ENCODE peak calls at places on chromosome 1, in eight cellular contexts. J is AG04450, H is skeletal muscle cell, R is GM23248, K is NB4, S is prostate gland, D is GM23338, C is choroid plexus epithelial cell. B is an unnamed sample.

GRCh38 chr1:150567717-150568561 is 11.5 kb downstream of the MCL1 start:
- DNase-seq in S (peak), C (peak), J (peak), H (peak), D (peak), R (peak), K (no peak), B (peak)

GRCh38 chr1:39398278-39399010 is 93.0 kb upstream of the BMP8A start:
- DNase-seq in H (peak), D (peak), S (no peak), K (peak), R (peak), J (peak), C (peak), B (peak)

GRCh38 chr1:7561331-7561921 is 209.7 kb upstream of the VAMP3 start:
- DNase-seq in J (no peak), R (peak), S (no peak), D (peak), K (peak), H (no peak), C (no peak), B (no peak)

GRCh38 chr1:181221078-181221477 is 132.6 kb downstream of the IER5 start:
- DNase-seq in D (no peak), K (no peak), J (no peak), H (no peak), R (no peak), C (no peak), S (no peak), B (no peak)

GRCh38 chr1:206751891-206752290 is 18.7 kb upstream of the IL19 start:
- DNase-seq in C (no peak), S (no peak), K (no peak), J (no peak), D (peak), H (no peak), R (no peak), B (no peak)

GRCh38 chr1:85406887-85407593 is 57.9 kb downstream of the DDAH1 start:
- DNase-seq in S (peak), D (no peak), C (peak), H (peak), R (peak), K (no peak), J (peak), B (peak)

GRCh38 chr1:93061895-93062792 is 16.9 kb upstream of the MTF2 start:
- DNase-seq in D (peak), K (peak), J (no peak), H (peak), C (peak), S (peak), R (peak), B (no peak)

GRCh38 chr1:67485046-67485811 is 55.0 kb upstream of the SERBP1 start:
- DNase-seq in J (no peak), K (no peak), D (no peak), S (no peak), R (peak), C (no peak), H (no peak), B (no peak)

GRCh38 chr1:153587314-153587713 is 21.7 kb upstream of the S100A2 start:
- DNase-seq in D (no peak), J (no peak), S (no peak), R (no peak), H (no peak), K (no peak), C (no peak), B (no peak)

GRCh38 chr1:235650341-235651169 is 971 bp upstream of the GNG4 start:
- DNase-seq in R (peak), C (no peak), H (no peak), S (no peak), K (no peak), J (no peak), D (peak), B (no peak)

GRCh38 chr1:33163621-33164071 is 18.2 kb downstream of the TRIM62 start:
- DNase-seq in C (peak), H (peak), D (peak), S (no peak), J (peak), R (no peak), K (no peak), B (no peak)

GRCh38 chr1:230851291-230851691 is 17.0 kb downstream of the C1orf198 start:
- DNase-seq in C (peak), K (no peak), R (peak), H (no peak), S (no peak), J (no peak), D (peak), B (no peak)

GRCh38 chr1:21909787-21910503 is 27.2 kb downstream of the HSPG2 start:
- DNase-seq in R (peak), H (no peak), S (peak), J (no peak), K (peak), D (peak), C (peak), B (no peak)

GRCh38 chr1:31753623-31754349 is 10.4 kb downstream of the ADGRB2 start:
- DNase-seq in J (no peak), S (no peak), K (no peak), H (no peak), D (no peak), C (peak), R (peak), B (no peak)

GRCh38 chr1:11600901-11601300 is 53.3 kb downstream of the FBXO2 start:
- DNase-seq in D (no peak), S (no peak), R (no peak), H (no peak), K (no peak), J (no peak), C (no peak), B (no peak)

GRCh38 chr1:200673952-200674823 is 4.5 kb upstream of the DDX59 start:
- DNase-seq in C (peak), K (peak), J (peak), S (no peak), R (peak), H (peak), D (no peak), B (peak)

GRCh38 chr1:39653546-39654031 is 14.1 kb upstream of the HEYL start:
- DNase-seq in D (peak), K (peak), J (peak), R (peak), H (no peak), S (peak), C (peak), B (no peak)

GRCh38 chr1:226632169-226632884 is 83.8 kb downstream of the STUM start:
- DNase-seq in R (no peak), H (no peak), K (no peak), D (no peak), J (no peak), C (no peak), S (no peak), B (no peak)

GRCh38 chr1:226632922-226633351 is 84.4 kb downstream of the STUM start:
- DNase-seq in D (no peak), C (no peak), S (no peak), J (no peak), R (no peak), H (no peak), K (peak), B (no peak)

GRCh38 chr1:226634156-226634588 is 85.6 kb downstream of the STUM start:
- DNase-seq in J (no peak), S (peak), D (peak), H (no peak), C (peak), K (peak), R (peak), B (no peak)

GRCh38 chr1:226634611-226635246 is 86.2 kb downstream of the STUM start:
- DNase-seq in D (no peak), K (no peak), S (no peak), J (no peak), H (no peak), R (no peak), C (no peak), B (no peak)

DNA sequence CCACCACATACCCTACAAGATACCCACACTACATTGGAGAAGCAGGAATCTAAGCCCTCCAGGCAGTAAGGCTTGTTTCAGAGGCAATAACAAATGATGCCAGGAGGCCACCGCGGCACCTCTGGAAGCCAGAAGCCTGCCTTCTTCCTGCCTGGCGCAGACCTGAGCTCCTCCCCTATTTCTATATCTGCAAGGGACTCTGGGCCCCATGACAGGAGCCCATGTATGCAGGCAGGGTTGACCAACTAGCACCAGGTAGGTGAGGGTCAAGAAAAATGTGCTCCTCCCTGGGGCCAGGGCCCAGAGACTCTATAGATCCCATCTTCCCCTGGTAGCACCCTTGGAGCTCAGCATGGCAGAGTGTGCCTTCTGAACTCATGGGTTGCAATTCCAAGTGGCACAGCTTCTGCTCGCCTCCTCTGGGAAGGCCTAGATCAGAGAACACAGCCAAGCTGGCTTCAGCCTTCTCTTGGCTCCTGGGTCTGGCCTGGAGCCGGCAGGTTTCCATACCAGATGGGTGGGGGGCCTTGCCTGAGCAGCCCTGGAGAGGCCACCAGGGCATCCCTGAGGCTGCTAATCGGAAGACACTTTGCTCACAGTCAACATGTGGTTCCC is 85.1 kb downstream of the STUM start:
- DNase-seq in R (no peak), J (no peak), K (no peak), H (no peak), C (no peak), D (no peak), S (no peak), B (no peak)
- H3K4me3 ChIP-seq in R (no peak), J (no peak), K (no peak), H (no peak), C (no peak), D (no peak), S (no peak), B (no peak)

GRCh38 chr1:60569189-60569588 is 495.6 kb upstream of the C1orf87 start:
- DNase-seq in C (no peak), S (no peak), H (no peak), J (no peak), K (no peak), D (no peak), R (no peak), B (no peak)
- H3K4me3 ChIP-seq in C (no peak), S (no peak), H (no peak), J (no peak), K (no peak), D (no peak), R (no peak), B (no peak)

GRCh38 chr1:115310821-115311220 is 27.2 kb downstream of the NGF start:
- DNase-seq in J (no peak), K (no peak), S (no peak), H (no peak), R (no peak), C (no peak), D (no peak), B (no peak)
- H3K4me3 ChIP-seq in J (no peak), K (no peak), S (no peak), H (no peak), R (no peak), C (no peak), D (no peak), B (no peak)

GRCh38 chr1:48526045-48526714 is 54.2 kb upstream of the SPATA6 start:
- DNase-seq in J (no peak), C (peak), R (peak), H (peak), S (peak), D (no peak), K (no peak), B (no peak)
- H3K4me3 ChIP-seq in J (no peak), C (no peak), R (no peak), H (no peak), S (no peak), D (no peak), K (no peak), B (no peak)

B was measured in AG04449.